ENCODE peak calls at places on chromosomes 7 and 10, in seven cellular contexts. One of them, this sample, is unnamed.

GRCh38 chr10:132249824-132250375 is 57.9 kb downstream of the STK32C start:
- DNase-seq in CD4-positive, CD25-positive, alpha-beta regulatory T cell: no peak
- DNase-seq in CD8-positive, alpha-beta memory T cell: no peak
- DNase-seq in aorta: no peak
- DNase-seq in ovary: no peak
- DNase-seq in HL-60: no peak
- DNase-seq in Peyer's patch: no peak
- DNase-seq in this sample: no peak

GRCh38 chr7:135808206-135808605 is 59.6 kb upstream of the FAM180A start:
- DNase-seq in CD4-positive, CD25-positive, alpha-beta regulatory T cell: no peak
- DNase-seq in CD8-positive, alpha-beta memory T cell: no peak
- DNase-seq in aorta: no peak
- DNase-seq in ovary: no peak
- DNase-seq in HL-60: no peak
- DNase-seq in Peyer's patch: no peak
- DNase-seq in this sample: no peak

GRCh38 chr7:16918288-16918895 is 36.6 kb upstream of the AGR3 start:
- DNase-seq in CD4-positive, CD25-positive, alpha-beta regulatory T cell: peak
- DNase-seq in CD8-positive, alpha-beta memory T cell: no peak
- DNase-seq in aorta: no peak
- DNase-seq in ovary: no peak
- DNase-seq in HL-60: no peak
- DNase-seq in Peyer's patch: no peak
- DNase-seq in this sample: no peak

GRCh38 chr7:27586825-27587224 is 75.9 kb downstream of the HIBADH start:
- DNase-seq in CD4-positive, CD25-positive, alpha-beta regulatory T cell: no peak
- DNase-seq in CD8-positive, alpha-beta memory T cell: no peak
- DNase-seq in aorta: no peak
- DNase-seq in ovary: no peak
- DNase-seq in HL-60: no peak
- DNase-seq in Peyer's patch: peak
- DNase-seq in this sample: no peak

GRCh38 chr10:112332022-112332421 is 41.9 kb upstream of the ACSL5 start:
- DNase-seq in CD4-positive, CD25-positive, alpha-beta regulatory T cell: no peak
- DNase-seq in CD8-positive, alpha-beta memory T cell: no peak
- DNase-seq in aorta: no peak
- DNase-seq in ovary: no peak
- DNase-seq in HL-60: no peak
- DNase-seq in Peyer's patch: no peak
- DNase-seq in this sample: no peak

GRCh38 chr10:11610855-11611247 is 599 bp downstream of the USP6NL start:
- DNase-seq in CD4-positive, CD25-positive, alpha-beta regulatory T cell: no peak
- DNase-seq in CD8-positive, alpha-beta memory T cell: peak
- DNase-seq in aorta: peak
- DNase-seq in ovary: peak
- DNase-seq in HL-60: no peak
- DNase-seq in Peyer's patch: peak
- DNase-seq in this sample: no peak

GRCh38 chr10:34522542-34522941 is 292.6 kb downstream of the PARD3 start:
- DNase-seq in CD4-positive, CD25-positive, alpha-beta regulatory T cell: no peak
- DNase-seq in CD8-positive, alpha-beta memory T cell: no peak
- DNase-seq in aorta: no peak
- DNase-seq in ovary: no peak
- DNase-seq in HL-60: no peak
- DNase-seq in Peyer's patch: no peak
- DNase-seq in this sample: no peak

GRCh38 chr7:94561841-94562514 is 52.4 kb downstream of the CASD1 start:
- DNase-seq in CD4-positive, CD25-positive, alpha-beta regulatory T cell: no peak
- DNase-seq in CD8-positive, alpha-beta memory T cell: no peak
- DNase-seq in aorta: no peak
- DNase-seq in ovary: no peak
- DNase-seq in HL-60: no peak
- DNase-seq in Peyer's patch: no peak
- DNase-seq in this sample: no peak

GRCh38 chr7:90839892-90840291 is 243.8 kb downstream of the CDK14 start:
- DNase-seq in CD4-positive, CD25-positive, alpha-beta regulatory T cell: no peak
- DNase-seq in CD8-positive, alpha-beta memory T cell: no peak
- DNase-seq in aorta: no peak
- DNase-seq in ovary: no peak
- DNase-seq in HL-60: no peak
- DNase-seq in Peyer's patch: no peak
- DNase-seq in this sample: no peak

GRCh38 chr10:116669080-116669479 is 48.3 kb downstream of the PNLIPRP2 start:
- DNase-seq in CD4-positive, CD25-positive, alpha-beta regulatory T cell: no peak
- DNase-seq in CD8-positive, alpha-beta memory T cell: no peak
- DNase-seq in aorta: no peak
- DNase-seq in ovary: no peak
- DNase-seq in HL-60: no peak
- DNase-seq in Peyer's patch: no peak
- DNase-seq in this sample: no peak

GRCh38 chr7:23893942-23894890 is 184.2 kb downstream of the STK31 start:
- DNase-seq in CD4-positive, CD25-positive, alpha-beta regulatory T cell: no peak
- DNase-seq in CD8-positive, alpha-beta memory T cell: no peak
- DNase-seq in aorta: no peak
- DNase-seq in ovary: no peak
- DNase-seq in HL-60: no peak
- DNase-seq in Peyer's patch: no peak
- DNase-seq in this sample: no peak

GRCh38 chr7:142176901-142177300 is 65.4 kb downstream of the MGAM2 start:
- DNase-seq in CD4-positive, CD25-positive, alpha-beta regulatory T cell: no peak
- DNase-seq in CD8-positive, alpha-beta memory T cell: no peak
- DNase-seq in aorta: no peak
- DNase-seq in ovary: no peak
- DNase-seq in HL-60: no peak
- DNase-seq in Peyer's patch: no peak
- DNase-seq in this sample: no peak

GRCh38 chr10:3192856-3193635 is 20.5 kb upstream of the PITRM1 start:
- DNase-seq in CD4-positive, CD25-positive, alpha-beta regulatory T cell: peak
- DNase-seq in CD8-positive, alpha-beta memory T cell: peak
- DNase-seq in aorta: no peak
- DNase-seq in ovary: no peak
- DNase-seq in HL-60: no peak
- DNase-seq in Peyer's patch: no peak
- DNase-seq in this sample: no peak

GRCh38 chr10:29160110-29160669 is 128.7 kb upstream of the LYZL1 start:
- DNase-seq in CD4-positive, CD25-positive, alpha-beta regulatory T cell: no peak
- DNase-seq in CD8-positive, alpha-beta memory T cell: no peak
- DNase-seq in aorta: no peak
- DNase-seq in ovary: no peak
- DNase-seq in HL-60: no peak
- DNase-seq in Peyer's patch: no peak
- DNase-seq in this sample: peak

GRCh38 chr7:135672560-135673359 is 10.4 kb downstream of the STMP1 start:
- DNase-seq in CD4-positive, CD25-positive, alpha-beta regulatory T cell: peak
- DNase-seq in CD8-positive, alpha-beta memory T cell: no peak
- DNase-seq in aorta: no peak
- DNase-seq in ovary: no peak
- DNase-seq in HL-60: peak
- DNase-seq in Peyer's patch: no peak
- DNase-seq in this sample: no peak

GRCh38 chr10:17068953-17069352 is 60.7 kb downstream of the CUBN start:
- DNase-seq in CD4-positive, CD25-positive, alpha-beta regulatory T cell: no peak
- DNase-seq in CD8-positive, alpha-beta memory T cell: no peak
- DNase-seq in aorta: no peak
- DNase-seq in ovary: no peak
- DNase-seq in HL-60: no peak
- DNase-seq in Peyer's patch: no peak
- DNase-seq in this sample: no peak

GRCh38 chr7:39845011-39845410 is 105.0 kb upstream of the CDK13 start:
- DNase-seq in CD4-positive, CD25-positive, alpha-beta regulatory T cell: no peak
- DNase-seq in CD8-positive, alpha-beta memory T cell: no peak
- DNase-seq in aorta: no peak
- DNase-seq in ovary: no peak
- DNase-seq in HL-60: no peak
- DNase-seq in Peyer's patch: no peak
- DNase-seq in this sample: no peak

GRCh38 chr7:12737364-12737763 is 49.9 kb downstream of the ARL4A start:
- DNase-seq in CD4-positive, CD25-positive, alpha-beta regulatory T cell: no peak
- DNase-seq in CD8-positive, alpha-beta memory T cell: no peak
- DNase-seq in aorta: no peak
- DNase-seq in ovary: no peak
- DNase-seq in HL-60: no peak
- DNase-seq in Peyer's patch: no peak
- DNase-seq in this sample: no peak

DNA sequence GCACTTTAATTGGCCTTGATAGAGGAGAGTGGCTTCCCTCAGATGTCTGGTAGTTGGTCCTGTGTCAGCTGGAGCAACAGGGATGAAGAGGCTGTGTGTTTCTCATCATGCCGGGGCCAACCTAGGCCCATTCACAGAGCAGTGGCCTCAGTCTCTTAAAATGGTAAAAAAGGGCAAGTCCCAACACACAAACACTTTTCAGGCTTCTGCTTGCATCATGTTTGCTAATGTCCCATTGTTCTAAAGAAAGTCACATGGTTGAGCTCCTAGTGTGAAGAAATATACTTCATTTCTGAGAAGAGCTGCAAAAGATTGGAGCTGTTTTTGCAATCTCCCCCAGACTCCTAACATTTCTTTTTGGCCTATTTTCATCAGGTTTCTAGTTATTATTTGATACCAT is 40.6 kb upstream of the RBAK start:
- DNase-seq in CD4-positive, CD25-positive, alpha-beta regulatory T cell: no peak
- DNase-seq in CD8-positive, alpha-beta memory T cell: no peak
- DNase-seq in aorta: no peak
- DNase-seq in ovary: no peak
- DNase-seq in HL-60: no peak
- DNase-seq in Peyer's patch: no peak
- DNase-seq in this sample: peak
- H3K27ac ChIP-seq in CD4-positive, CD25-positive, alpha-beta regulatory T cell: no peak
- H3K27ac ChIP-seq in CD8-positive, alpha-beta memory T cell: no peak
- H3K27ac ChIP-seq in aorta: no peak
- H3K27ac ChIP-seq in ovary: no peak
- H3K27ac ChIP-seq in HL-60: no peak
- H3K27ac ChIP-seq in Peyer's patch: no peak
- H3K27ac ChIP-seq in this sample: peak

GRCh38 chr10:48655426-48656240 is 29.0 kb upstream of the WDFY4 start:
- DNase-seq in CD4-positive, CD25-positive, alpha-beta regulatory T cell: no peak
- DNase-seq in CD8-positive, alpha-beta memory T cell: no peak
- DNase-seq in aorta: peak
- DNase-seq in ovary: peak
- DNase-seq in HL-60: no peak
- DNase-seq in Peyer's patch: peak
- DNase-seq in this sample: no peak
- H3K27ac ChIP-seq in CD4-positive, CD25-positive, alpha-beta regulatory T cell: no peak
- H3K27ac ChIP-seq in CD8-positive, alpha-beta memory T cell: no peak
- H3K27ac ChIP-seq in aorta: peak
- H3K27ac ChIP-seq in ovary: no peak
- H3K27ac ChIP-seq in HL-60: no peak
- H3K27ac ChIP-seq in Peyer's patch: peak
- H3K27ac ChIP-seq in this sample: peak

GRCh38 chr10:74889662-74889998 is 63.2 kb downstream of the KAT6B start:
- DNase-seq in CD4-positive, CD25-positive, alpha-beta regulatory T cell: no peak
- DNase-seq in CD8-positive, alpha-beta memory T cell: no peak
- DNase-seq in aorta: no peak
- DNase-seq in ovary: no peak
- DNase-seq in HL-60: no peak
- DNase-seq in Peyer's patch: no peak
- DNase-seq in this sample: no peak

GRCh38 chr10:74887614-74888284 is 61.3 kb downstream of the KAT6B start:
- DNase-seq in CD4-positive, CD25-positive, alpha-beta regulatory T cell: no peak
- DNase-seq in CD8-positive, alpha-beta memory T cell: no peak
- DNase-seq in aorta: no peak
- DNase-seq in ovary: no peak
- DNase-seq in HL-60: no peak
- DNase-seq in Peyer's patch: no peak
- DNase-seq in this sample: no peak

GRCh38 chr10:74891048-74891447 is 64.6 kb downstream of the KAT6B start:
- DNase-seq in CD4-positive, CD25-positive, alpha-beta regulatory T cell: no peak
- DNase-seq in CD8-positive, alpha-beta memory T cell: no peak
- DNase-seq in aorta: no peak
- DNase-seq in ovary: no peak
- DNase-seq in HL-60: no peak
- DNase-seq in Peyer's patch: no peak
- DNase-seq in this sample: no peak

GRCh38 chr10:74890460-74890859 is 64.1 kb downstream of the KAT6B start:
- DNase-seq in CD4-positive, CD25-positive, alpha-beta regulatory T cell: no peak
- DNase-seq in CD8-positive, alpha-beta memory T cell: no peak
- DNase-seq in aorta: no peak
- DNase-seq in ovary: no peak
- DNase-seq in HL-60: no peak
- DNase-seq in Peyer's patch: no peak
- DNase-seq in this sample: no peak

GRCh38 chr10:74888947-74889661 is 62.7 kb downstream of the KAT6B start:
- DNase-seq in CD4-positive, CD25-positive, alpha-beta regulatory T cell: no peak
- DNase-seq in CD8-positive, alpha-beta memory T cell: no peak
- DNase-seq in aorta: no peak
- DNase-seq in ovary: no peak
- DNase-seq in HL-60: no peak
- DNase-seq in Peyer's patch: no peak
- DNase-seq in this sample: no peak
- H3K27ac ChIP-seq in CD4-positive, CD25-positive, alpha-beta regulatory T cell: no peak
- H3K27ac ChIP-seq in CD8-positive, alpha-beta memory T cell: no peak
- H3K27ac ChIP-seq in aorta: no peak
- H3K27ac ChIP-seq in ovary: no peak
- H3K27ac ChIP-seq in HL-60: no peak
- H3K27ac ChIP-seq in Peyer's patch: no peak
- H3K27ac ChIP-seq in this sample: no peak

GRCh38 chr7:86978804-86979506 is 80.5 kb downstream of the ELAPOR2 start:
- DNase-seq in CD4-positive, CD25-positive, alpha-beta regulatory T cell: peak
- DNase-seq in CD8-positive, alpha-beta memory T cell: no peak
- DNase-seq in aorta: no peak
- DNase-seq in ovary: no peak
- DNase-seq in HL-60: no peak
- DNase-seq in Peyer's patch: no peak
- DNase-seq in this sample: no peak

GRCh38 chr7:86975914-86976313 is 83.5 kb downstream of the ELAPOR2 start:
- DNase-seq in CD4-positive, CD25-positive, alpha-beta regulatory T cell: no peak
- DNase-seq in CD8-positive, alpha-beta memory T cell: no peak
- DNase-seq in aorta: no peak
- DNase-seq in ovary: no peak
- DNase-seq in HL-60: no peak
- DNase-seq in Peyer's patch: no peak
- DNase-seq in this sample: no peak

GRCh38 chr7:86972072-86972471 is 87.4 kb downstream of the ELAPOR2 start:
- DNase-seq in CD4-positive, CD25-positive, alpha-beta regulatory T cell: no peak
- DNase-seq in CD8-positive, alpha-beta memory T cell: no peak
- DNase-seq in aorta: no peak
- DNase-seq in ovary: no peak
- DNase-seq in HL-60: no peak
- DNase-seq in Peyer's patch: no peak
- DNase-seq in this sample: no peak

GRCh38 chr7:86976958-86977357 is 82.5 kb downstream of the ELAPOR2 start:
- DNase-seq in CD4-positive, CD25-positive, alpha-beta regulatory T cell: no peak
- DNase-seq in CD8-positive, alpha-beta memory T cell: no peak
- DNase-seq in aorta: no peak
- DNase-seq in ovary: no peak
- DNase-seq in HL-60: no peak
- DNase-seq in Peyer's patch: no peak
- DNase-seq in this sample: no peak

GRCh38 chr7:86975449-86975848 is 84.0 kb downstream of the ELAPOR2 start:
- DNase-seq in CD4-positive, CD25-positive, alpha-beta regulatory T cell: no peak
- DNase-seq in CD8-positive, alpha-beta memory T cell: no peak
- DNase-seq in aorta: no peak
- DNase-seq in ovary: no peak
- DNase-seq in HL-60: no peak
- DNase-seq in Peyer's patch: no peak
- DNase-seq in this sample: no peak
- H3K27ac ChIP-seq in CD4-positive, CD25-positive, alpha-beta regulatory T cell: no peak
- H3K27ac ChIP-seq in CD8-positive, alpha-beta memory T cell: no peak
- H3K27ac ChIP-seq in aorta: no peak
- H3K27ac ChIP-seq in ovary: no peak
- H3K27ac ChIP-seq in HL-60: no peak
- H3K27ac ChIP-seq in Peyer's patch: no peak
- H3K27ac ChIP-seq in this sample: no peak